ENCODE peak calls at places on chromosome 22, in seven cellular contexts. One of them, this sample, is unnamed. For H3K4me1, the result is how much of the 10 kb centered on the place peaks cover.

GRCh38 chr22:27241430-27242110 is 560.0 kb downstream of the MN1 start:
- DNase-seq in tibial nerve: no peak
- DNase-seq in IMR-90: no peak
- DNase-seq in heart left ventricle: peak
- DNase-seq in K562: no peak
- DNase-seq in Peyer's patch: no peak
- DNase-seq in prostate gland: no peak
- DNase-seq in this sample: no peak

GRCh38 chr22:41264408-41264941 is 21.5 kb downstream of the RANGAP1 start:
- DNase-seq in heart left ventricle: no peak
- DNase-seq in K562: no peak
- DNase-seq in Peyer's patch: no peak
- DNase-seq in tibial nerve: no peak
- DNase-seq in IMR-90: no peak
- DNase-seq in prostate gland: no peak
- DNase-seq in this sample: no peak

GRCh38 chr22:42684462-42685195 is 35.4 kb upstream of the CYB5R3 start:
- DNase-seq in K562: no peak
- DNase-seq in tibial nerve: no peak
- DNase-seq in Peyer's patch: no peak
- DNase-seq in prostate gland: no peak
- DNase-seq in IMR-90: no peak
- DNase-seq in heart left ventricle: no peak
- DNase-seq in this sample: peak

GRCh38 chr22:23769321-23769965 is 1.7 kb upstream of the CHCHD10 start:
- DNase-seq in IMR-90: no peak
- DNase-seq in prostate gland: no peak
- DNase-seq in K562: no peak
- DNase-seq in Peyer's patch: no peak
- DNase-seq in tibial nerve: no peak
- DNase-seq in heart left ventricle: no peak
- DNase-seq in this sample: no peak

GRCh38 chr22:27948569-27948968 is 29.5 kb upstream of the PITPNB start:
- DNase-seq in heart left ventricle: no peak
- DNase-seq in K562: no peak
- DNase-seq in IMR-90: no peak
- DNase-seq in prostate gland: no peak
- DNase-seq in tibial nerve: no peak
- DNase-seq in Peyer's patch: no peak
- DNase-seq in this sample: no peak

GRCh38 chr22:33867118-33867863 is 53.0 kb downstream of the LARGE1 start:
- DNase-seq in tibial nerve: no peak
- DNase-seq in IMR-90: peak
- DNase-seq in prostate gland: no peak
- DNase-seq in K562: no peak
- DNase-seq in Peyer's patch: peak
- DNase-seq in heart left ventricle: no peak
- DNase-seq in this sample: peak

GRCh38 chr22:50456026-50456425 is 18.8 kb downstream of the SBF1 start:
- DNase-seq in tibial nerve: no peak
- DNase-seq in IMR-90: no peak
- DNase-seq in heart left ventricle: no peak
- DNase-seq in prostate gland: no peak
- DNase-seq in Peyer's patch: no peak
- DNase-seq in K562: no peak
- DNase-seq in this sample: no peak

GRCh38 chr22:20952544-20953341 is 14.3 kb upstream of the AIFM3 start:
- DNase-seq in prostate gland: peak
- DNase-seq in heart left ventricle: no peak
- DNase-seq in tibial nerve: no peak
- DNase-seq in Peyer's patch: peak
- DNase-seq in K562: no peak
- DNase-seq in IMR-90: no peak
- DNase-seq in this sample: no peak

GRCh38 chr22:49657275-49657973 is 170.2 kb downstream of the BRD1 start:
- DNase-seq in IMR-90: no peak
- DNase-seq in heart left ventricle: peak
- DNase-seq in Peyer's patch: peak
- DNase-seq in tibial nerve: peak
- DNase-seq in prostate gland: peak
- DNase-seq in K562: peak
- DNase-seq in this sample: peak

GRCh38 chr22:49079027-49079725 is 748.5 kb downstream of the BRD1 start:
- DNase-seq in K562: no peak
- DNase-seq in IMR-90: no peak
- DNase-seq in tibial nerve: no peak
- DNase-seq in Peyer's patch: no peak
- DNase-seq in heart left ventricle: no peak
- DNase-seq in prostate gland: no peak
- DNase-seq in this sample: no peak

GRCh38 chr22:43126506-43127165 is 16.1 kb downstream of the BIK start:
- DNase-seq in heart left ventricle: no peak
- DNase-seq in K562: peak
- DNase-seq in Peyer's patch: peak
- DNase-seq in prostate gland: no peak
- DNase-seq in IMR-90: peak
- DNase-seq in tibial nerve: no peak
- DNase-seq in this sample: no peak

GRCh38 chr22:46942816-46943783 is 180.7 kb downstream of the TBC1D22A start:
- DNase-seq in heart left ventricle: peak
- DNase-seq in IMR-90: no peak
- DNase-seq in Peyer's patch: no peak
- DNase-seq in tibial nerve: no peak
- DNase-seq in prostate gland: no peak
- DNase-seq in K562: no peak
- DNase-seq in this sample: peak

GRCh38 chr22:42562282-42562681 is 8.5 kb downstream of the SERHL2 start:
- DNase-seq in tibial nerve: no peak
- DNase-seq in Peyer's patch: no peak
- DNase-seq in IMR-90: no peak
- DNase-seq in prostate gland: no peak
- DNase-seq in K562: no peak
- DNase-seq in heart left ventricle: no peak
- DNase-seq in this sample: no peak

GRCh38 chr22:44309647-44310046 is 3.1 kb downstream of the SHISAL1 start:
- DNase-seq in K562: no peak
- DNase-seq in Peyer's patch: no peak
- DNase-seq in IMR-90: no peak
- DNase-seq in heart left ventricle: no peak
- DNase-seq in tibial nerve: no peak
- DNase-seq in prostate gland: no peak
- DNase-seq in this sample: no peak

GRCh38 chr22:29342177-29342576 is 26.7 kb upstream of the RASL10A start:
- DNase-seq in IMR-90: no peak
- DNase-seq in heart left ventricle: no peak
- DNase-seq in prostate gland: no peak
- DNase-seq in K562: no peak
- DNase-seq in tibial nerve: no peak
- DNase-seq in Peyer's patch: no peak
- DNase-seq in this sample: no peak

GRCh38 chr22:29344137-29344536 is 28.6 kb upstream of the RASL10A start:
- DNase-seq in IMR-90: peak
- DNase-seq in heart left ventricle: peak
- DNase-seq in K562: no peak
- DNase-seq in tibial nerve: no peak
- DNase-seq in Peyer's patch: no peak
- DNase-seq in prostate gland: peak
- DNase-seq in this sample: peak

GRCh38 chr22:29342577-29343312 is 27.2 kb upstream of the RASL10A start:
- DNase-seq in tibial nerve: no peak
- DNase-seq in IMR-90: no peak
- DNase-seq in prostate gland: peak
- DNase-seq in Peyer's patch: no peak
- DNase-seq in heart left ventricle: no peak
- DNase-seq in K562: peak
- DNase-seq in this sample: no peak

GRCh38 chr22:29341849-29342127 is 26.3 kb upstream of the RASL10A start:
- DNase-seq in tibial nerve: no peak
- DNase-seq in IMR-90: no peak
- DNase-seq in heart left ventricle: no peak
- DNase-seq in K562: no peak
- DNase-seq in Peyer's patch: no peak
- DNase-seq in prostate gland: no peak
- DNase-seq in this sample: no peak

GRCh38 chr22:29343313-29343805 is 27.9 kb upstream of the RASL10A start:
- DNase-seq in tibial nerve: no peak
- DNase-seq in prostate gland: no peak
- DNase-seq in heart left ventricle: peak
- DNase-seq in Peyer's patch: no peak
- DNase-seq in IMR-90: peak
- DNase-seq in K562: no peak
- DNase-seq in this sample: no peak
- H3K4me1 ChIP-seq in tibial nerve: under half
- H3K4me1 ChIP-seq in prostate gland: under half
- H3K4me1 ChIP-seq in heart left ventricle: under half
- H3K4me1 ChIP-seq in Peyer's patch: under half
- H3K4me1 ChIP-seq in IMR-90: under half
- H3K4me1 ChIP-seq in K562: under half
- H3K4me1 ChIP-seq in this sample: under half

DNA sequence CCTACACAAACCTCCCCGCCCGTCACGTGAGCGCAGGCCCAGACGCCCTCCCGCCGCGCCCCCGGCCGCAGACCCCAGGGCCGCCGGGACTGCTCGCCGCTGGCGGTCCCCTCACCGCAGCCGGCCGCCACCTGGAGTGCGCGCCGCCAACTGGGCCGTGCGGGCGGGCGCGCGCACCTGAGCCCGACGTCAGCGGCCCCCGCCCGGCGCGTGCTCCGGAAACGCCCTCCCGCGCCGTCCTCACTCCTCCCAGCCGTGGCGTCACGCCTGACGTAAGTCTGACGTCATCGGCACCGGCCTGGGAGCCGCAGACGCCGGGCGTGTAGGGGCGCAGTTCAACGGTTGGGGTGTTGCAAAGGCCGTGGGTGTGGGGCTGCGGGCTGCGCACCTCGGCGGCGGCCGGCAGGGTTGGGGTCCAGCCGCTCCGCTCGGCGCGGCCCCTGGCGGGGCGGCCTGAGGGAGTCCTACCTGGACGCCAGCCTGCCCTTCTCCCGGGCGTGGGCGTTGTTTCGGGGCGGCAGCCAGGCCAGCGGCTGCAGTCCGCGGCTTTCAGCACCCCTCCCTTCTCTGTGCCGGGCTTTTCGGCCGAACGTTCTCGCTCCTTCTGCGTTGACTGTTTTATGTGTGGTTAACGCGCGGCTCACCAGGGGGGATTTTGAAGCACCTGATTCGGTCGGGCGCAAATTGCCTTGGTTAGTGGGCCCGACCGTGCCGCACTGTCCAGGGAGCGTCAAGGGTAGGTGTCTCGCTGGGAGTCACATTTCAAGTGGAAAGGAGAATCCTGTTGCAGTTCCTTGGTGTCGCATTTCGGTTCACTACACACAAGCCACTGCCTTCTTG is at the start of gene JOSD1:
- DNase-seq in tibial nerve: peak
- DNase-seq in K562: peak
- DNase-seq in heart left ventricle: peak
- DNase-seq in prostate gland: peak
- DNase-seq in Peyer's patch: peak
- DNase-seq in IMR-90: peak
- DNase-seq in this sample: peak
- TF ChIP-seq POLR2A in tibial nerve: peak
- TF ChIP-seq POLR2A in K562: peak
- TF ChIP-seq POLR2A in heart left ventricle: peak
- TF ChIP-seq POLR2A in prostate gland: peak
- TF ChIP-seq POLR2A in Peyer's patch: peak
- TF ChIP-seq POLR2A in IMR-90: peak
- TF ChIP-seq POLR2A in this sample: peak

DNA sequence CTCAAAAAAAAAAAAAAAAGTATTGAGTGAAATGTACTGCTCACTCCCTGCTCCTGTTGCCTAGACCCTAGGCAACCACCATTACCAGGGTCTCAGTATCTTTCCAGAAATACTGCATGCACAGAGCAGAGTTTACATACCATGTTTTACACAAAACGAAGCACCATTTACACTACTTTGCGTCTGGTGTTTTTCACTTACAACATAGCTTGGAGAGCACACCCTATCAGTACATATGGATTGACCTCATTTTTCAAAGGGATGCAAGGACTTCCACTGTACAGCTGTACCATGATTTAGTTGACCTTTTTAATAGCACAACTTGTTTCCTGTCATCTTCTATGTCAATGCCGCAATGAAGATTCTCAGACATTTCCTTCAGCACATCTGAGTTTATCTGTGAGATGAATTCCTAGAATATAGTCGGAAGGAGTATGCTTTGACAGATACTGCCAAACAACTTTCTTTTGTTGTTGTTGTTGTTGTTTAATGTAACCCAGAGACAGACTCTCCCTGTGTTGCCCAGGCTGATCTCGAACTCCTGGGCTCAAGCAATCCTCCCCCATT is 6.2 kb downstream of the MYH9 start:
- DNase-seq in heart left ventricle: no peak
- DNase-seq in Peyer's patch: no peak
- DNase-seq in tibial nerve: no peak
- DNase-seq in IMR-90: peak
- DNase-seq in K562: no peak
- DNase-seq in prostate gland: no peak
- DNase-seq in this sample: no peak
- H3K4me1 ChIP-seq in heart left ventricle: half or more
- H3K4me1 ChIP-seq in Peyer's patch: under half
- H3K4me1 ChIP-seq in tibial nerve: under half
- H3K4me1 ChIP-seq in IMR-90: under half
- H3K4me1 ChIP-seq in K562: under half
- H3K4me1 ChIP-seq in prostate gland: under half
- H3K4me1 ChIP-seq in this sample: under half

GRCh38 chr22:19066531-19067271 is 55.5 kb downstream of the DGCR2 start:
- DNase-seq in IMR-90: peak
- DNase-seq in prostate gland: no peak
- DNase-seq in tibial nerve: no peak
- DNase-seq in K562: no peak
- DNase-seq in heart left ventricle: no peak
- DNase-seq in Peyer's patch: no peak
- DNase-seq in this sample: peak
- TF ChIP-seq POLR2A in IMR-90: no peak
- TF ChIP-seq POLR2A in prostate gland: no peak
- TF ChIP-seq POLR2A in tibial nerve: no peak
- TF ChIP-seq POLR2A in K562: no peak
- TF ChIP-seq POLR2A in heart left ventricle: no peak
- TF ChIP-seq POLR2A in Peyer's patch: no peak
- TF ChIP-seq POLR2A in this sample: no peak

GRCh38 chr22:36164621-36165020 is 4.1 kb upstream of the APOL3 start:
- DNase-seq in tibial nerve: no peak
- DNase-seq in Peyer's patch: no peak
- DNase-seq in IMR-90: no peak
- DNase-seq in K562: no peak
- DNase-seq in heart left ventricle: no peak
- DNase-seq in prostate gland: no peak
- DNase-seq in this sample: no peak

GRCh38 chr22:36156515-36157419 is 3.8 kb downstream of the APOL3 start:
- DNase-seq in prostate gland: peak
- DNase-seq in Peyer's patch: peak
- DNase-seq in tibial nerve: peak
- DNase-seq in IMR-90: peak
- DNase-seq in K562: peak
- DNase-seq in heart left ventricle: peak
- DNase-seq in this sample: peak

GRCh38 chr22:36162127-36163034 is 1.8 kb upstream of the APOL3 start:
- DNase-seq in IMR-90: no peak
- DNase-seq in tibial nerve: no peak
- DNase-seq in prostate gland: no peak
- DNase-seq in heart left ventricle: no peak
- DNase-seq in Peyer's patch: no peak
- DNase-seq in K562: no peak
- DNase-seq in this sample: no peak

GRCh38 chr22:36163497-36163896 is 2.9 kb upstream of the APOL3 start:
- DNase-seq in tibial nerve: no peak
- DNase-seq in Peyer's patch: no peak
- DNase-seq in K562: no peak
- DNase-seq in prostate gland: no peak
- DNase-seq in heart left ventricle: no peak
- DNase-seq in IMR-90: no peak
- DNase-seq in this sample: no peak

GRCh38 chr22:36160499-36160942 is at the start of gene APOL3:
- DNase-seq in IMR-90: peak
- DNase-seq in K562: no peak
- DNase-seq in Peyer's patch: peak
- DNase-seq in tibial nerve: peak
- DNase-seq in heart left ventricle: peak
- DNase-seq in prostate gland: peak
- DNase-seq in this sample: peak
- H3K4me1 ChIP-seq in IMR-90: under half
- H3K4me1 ChIP-seq in K562: under half
- H3K4me1 ChIP-seq in Peyer's patch: under half
- H3K4me1 ChIP-seq in tibial nerve: under half
- H3K4me1 ChIP-seq in heart left ventricle: under half
- H3K4me1 ChIP-seq in prostate gland: under half
- H3K4me1 ChIP-seq in this sample: under half

This sample was measured in uterus.